ENCODE peak calls at places on chromosomes 7 and 10, in six cellular contexts. M, Y, B, T, E and W are unnamed samples.

GRCh38 chr10:78438907-78439809 is 405.5 kb downstream of the RPS24 start:
- DNase-seq in T (no peak), Y (no peak), E (no peak), M (no peak), B (no peak), W (no peak)

GRCh38 chr10:93856349-93857140 is 37.2 kb upstream of the SLC35G1 start:
- DNase-seq in Y (peak; percentile 13), E (no peak), B (no peak), T (no peak), M (no peak), W (peak; percentile 42)

GRCh38 chr10:6537704-6538103 is 42.4 kb downstream of the PRKCQ start:
- DNase-seq in T (no peak), Y (no peak), M (no peak), B (no peak), E (no peak), W (no peak)

GRCh38 chr7:154672659-154673415 is 330.1 kb downstream of the PAXIP1 start:
- DNase-seq in Y (peak; percentile 14), M (no peak), E (no peak), B (peak; percentile 2), T (no peak), W (peak; percentile 3)

GRCh38 chr7:155586843-155587440 is 40.6 kb upstream of the CNPY1 start:
- DNase-seq in T (no peak), B (no peak), Y (no peak), M (no peak), E (no peak), W (no peak)

GRCh38 chr7:127877951-127878350 is 153.3 kb downstream of the LRRC4 start:
- DNase-seq in E (no peak), Y (no peak), T (no peak), B (no peak), M (no peak), W (no peak)

GRCh38 chr10:81866753-81867152 is 8.2 kb upstream of the NRG3 start:
- DNase-seq in Y (no peak), T (no peak), B (peak; percentile 79), M (no peak), E (no peak), W (no peak)

GRCh38 chr7:104535841-104536240 is 207.4 kb downstream of the LHFPL3 start:
- DNase-seq in B (no peak), T (no peak), Y (no peak), M (no peak), E (no peak), W (no peak)

GRCh38 chr7:94313926-94314325 is 80.8 kb upstream of the COL1A2 start:
- DNase-seq in T (no peak), Y (no peak), B (peak; percentile 71), E (no peak), M (no peak), W (no peak)

GRCh38 chr10:27642023-27642589 is 103.5 kb downstream of the MKX start:
- DNase-seq in T (no peak), E (no peak), Y (no peak), M (no peak), B (no peak), W (no peak)

GRCh38 chr10:26781797-26782196 is 79.0 kb downstream of the ABI1 start:
- DNase-seq in M (no peak), Y (peak; percentile 8), B (peak; percentile 50), T (no peak), E (no peak), W (peak; percentile 80)

GRCh38 chr10:10830316-10831061 is 187.2 kb upstream of the CELF2 start:
- DNase-seq in E (peak; percentile 67), M (no peak), T (no peak), Y (peak; percentile 66), B (peak; percentile 98), W (peak; percentile 96)

GRCh38 chr10:33055636-33056035 is 97.6 kb upstream of the ITGB1 start:
- DNase-seq in Y (no peak), B (peak; percentile 43), E (no peak), M (no peak), T (no peak), W (no peak)

GRCh38 chr7:36278767-36279171 is 110.9 kb upstream of the ANLN start:
- DNase-seq in B (no peak), T (no peak), E (no peak), M (no peak), Y (no peak), W (no peak)

GRCh38 chr10:69685802-69686585 is 55.9 kb downstream of the FAM241B start:
- DNase-seq in E (no peak), T (no peak), Y (no peak), M (no peak), B (peak; percentile 47), W (peak; percentile 25)

GRCh38 chr10:119541459-119542356 is 811 bp downstream of the RGS10 start:
- DNase-seq in T (no peak), B (no peak), E (no peak), M (no peak), Y (no peak), W (no peak)

GRCh38 chr10:122464158-122464510 is 2.8 kb downstream of the HTRA1 start:
- DNase-seq in B (no peak), M (no peak), T (no peak), E (no peak), Y (no peak), W (no peak)